ENCODE peak calls at places on chromosomes 1 and 21, in four cellular contexts. N is amniotic stem cell, V is A673, R is mucosa of gallbladder. L is an unnamed sample.

GRCh38 chr1:192559115-192560006 is 16.2 kb upstream of the RGS1 start:
- DNase-seq in R (no peak), V (no peak), N (peak), L (no peak)

GRCh38 chr1:175376194-175376593 is 183.6 kb upstream of the KIAA0040 start:
- DNase-seq in V (peak), N (no peak), R (no peak), L (no peak)

GRCh38 chr1:237050915-237051314 is 8.9 kb downstream of the RYR2 start:
- DNase-seq in V (no peak), R (no peak), N (no peak), L (no peak)

GRCh38 chr1:118788372-118788955 is 199.7 kb downstream of the TBX15 start:
- DNase-seq in N (no peak), R (no peak), V (peak), L (no peak)

GRCh38 chr1:70426154-70427131 is 15.4 kb downstream of the CTH start:
- DNase-seq in V (no peak), N (no peak), R (no peak), L (no peak)

GRCh38 chr1:203306970-203307541 is 1.7 kb downstream of the BTG2 start:
- DNase-seq in V (no peak), N (no peak), R (no peak), L (no peak)

GRCh38 chr1:236522937-236523703 is 662 bp upstream of the LGALS8 start:
- DNase-seq in N (no peak), V (no peak), R (peak), L (peak)

GRCh38 chr1:55402676-55403464 is 187.7 kb upstream of the USP24 start:
- DNase-seq in V (no peak), N (peak), R (no peak), L (no peak)

GRCh38 chr1:82994866-82995370 is 1004.0 kb downstream of the TTLL7 start:
- DNase-seq in V (no peak), R (no peak), N (no peak), L (no peak)

GRCh38 chr1:29239142-29239541 is 2.8 kb downstream of the PTPRU start:
- DNase-seq in R (no peak), N (no peak), V (no peak), L (peak)

GRCh38 chr1:4169991-4170390 is 269.9 kb upstream of the C1orf174 start:
- DNase-seq in N (no peak), R (no peak), V (no peak), L (no peak)

GRCh38 chr21:35204125-35204524 is 155.0 kb upstream of the RUNX1 start:
- DNase-seq in V (no peak), R (no peak), N (no peak), L (no peak)

GRCh38 chr1:160022330-160023310 is 9.2 kb downstream of the PIGM start:
- DNase-seq in N (no peak), V (no peak), R (no peak), L (no peak)

GRCh38 chr1:161084205-161084988 is 5.0 kb downstream of the NECTIN4 start:
- DNase-seq in R (no peak), N (no peak), V (no peak), L (no peak)

GRCh38 chr1:199079994-199080393 is 441.2 kb downstream of the PTPRC start:
- DNase-seq in R (no peak), N (no peak), V (no peak), L (no peak)

GRCh38 chr1:94326329-94326728 is 88.9 kb upstream of the ARHGAP29 start:
- DNase-seq in R (no peak), N (no peak), V (no peak), L (no peak)

GRCh38 chr1:94607398-94607797 is 65.8 kb upstream of the F3 start:
- DNase-seq in R (no peak), V (no peak), N (no peak), L (no peak)

GRCh38 chr21:15054089-15054488 is 10.7 kb downstream of the NRIP1 start:
- DNase-seq in V (peak), R (no peak), N (no peak), L (no peak)

GRCh38 chr1:225765982-225766674 is 11.5 kb upstream of the SRP9 start:
- DNase-seq in N (no peak), V (no peak), R (no peak), L (peak)

GRCh38 chr1:154784924-154785531 is 85.1 kb downstream of the KCNN3 start:
- DNase-seq in V (no peak), R (no peak), N (no peak), L (peak)

GRCh38 chr1:151613275-151613867 is 1.5 kb downstream of the SNX27 start:
- DNase-seq in N (no peak), V (no peak), R (no peak), L (no peak)

GRCh38 chr1:116958110-116958509 is 43.5 kb upstream of the CD101 start:
- DNase-seq in N (no peak), R (no peak), V (no peak), L (no peak)

GRCh38 chr1:220894924-220895256 is 15.6 kb downstream of the HLX start:
- DNase-seq in V (no peak), R (no peak), N (no peak), L (no peak)

GRCh38 chr1:27154991-27155781 is at the start of gene SLC9A1:
- DNase-seq in V (peak), R (peak), N (peak), L (peak)

GRCh38 chr1:163535807-163536206 is 214.1 kb downstream of the NUF2 start:
- DNase-seq in V (peak), R (no peak), N (no peak), L (no peak)

GRCh38 chr1:205286335-205286950 is 35.1 kb downstream of the NUAK2 start:
- DNase-seq in R (no peak), N (no peak), V (no peak), L (no peak)

L was measured in Caco-2.